ENCODE peak calls at places on chromosomes 4 and X, in four cellular contexts. X, J, C and O are unnamed samples.

GRCh38 chr4:140406292-140406691 is 21.2 kb downstream of the CLGN start:
- DNase-seq in J (no peak), C (no peak), X (no peak), O (no peak)

GRCh38 chr4:155900402-155900801 is 3.1 kb upstream of the TDO2 start:
- DNase-seq in C (no peak), X (peak), J (peak), O (peak)

GRCh38 chr4:101155859-101156430 is 191.4 kb downstream of the PPP3CA start:
- DNase-seq in J (no peak), X (no peak), C (no peak), O (peak)

GRCh38 chr4:7904942-7905341 is 34.7 kb downstream of the AFAP1 start:
- DNase-seq in J (no peak), C (peak), X (peak), O (peak)

GRCh38 chrX:18674788-18675735 is 3.2 kb upstream of the RS1 start:
- DNase-seq in J (peak), C (no peak), X (peak), O (peak)

GRCh38 chrX:49029876-49030275 is 13.3 kb downstream of the TFE3 start:
- DNase-seq in J (no peak), C (no peak), X (no peak), O (peak)

GRCh38 chr4:150994721-150995120 is 20.4 kb downstream of the LRBA start:
- DNase-seq in C (no peak), X (no peak), J (no peak), O (no peak)

GRCh38 chrX:13898084-13898483 is 81.2 kb upstream of the GPM6B start:
- DNase-seq in J (peak), C (no peak), X (no peak), O (peak)

GRCh38 chr4:61619528-61619927 is 419.4 kb downstream of the ADGRL3 start:
- DNase-seq in C (no peak), X (no peak), J (no peak), O (no peak)

GRCh38 chr4:62896721-62897120 is 1512.5 kb downstream of the TECRL start:
- DNase-seq in J (no peak), C (no peak), X (no peak), O (no peak)

GRCh38 chrX:47751670-47752069 is 85.0 kb upstream of the ZNF81 start:
- DNase-seq in X (no peak), J (peak), C (no peak), O (peak)

GRCh38 chr4:184802203-184803015 is 23.4 kb downstream of the ACSL1 start:
- DNase-seq in X (no peak), C (no peak), J (no peak), O (no peak)

GRCh38 chr4:161762796-161763195 is 401.0 kb downstream of the FSTL5 start:
- DNase-seq in X (no peak), J (no peak), C (no peak), O (peak)

GRCh38 chrX:40864972-40865371 is 129.6 kb upstream of the MED14 start:
- DNase-seq in X (no peak), J (no peak), C (peak), O (no peak)

GRCh38 chrX:137194164-137194563 is 160.4 kb upstream of the GPR101 start:
- DNase-seq in X (no peak), C (no peak), J (peak), O (peak)

GRCh38 chrX:65406532-65406931 is 128.1 kb downstream of the LAS1L start:
- DNase-seq in J (no peak), X (no peak), C (no peak), O (no peak)

GRCh38 chr4:90419124-90419711 is 292.0 kb downstream of the CCSER1 start:
- DNase-seq in X (no peak), J (no peak), C (no peak), O (peak)

GRCh38 chr4:88720749-88721428 is 23.3 kb upstream of the NAP1L5 start:
- DNase-seq in X (no peak), J (no peak), C (no peak), O (no peak)

GRCh38 chr4:7854697-7855370 is 84.8 kb downstream of the AFAP1 start:
- DNase-seq in X (no peak), C (no peak), J (no peak), O (no peak)

GRCh38 chr4:158229768-158230167 is 19.5 kb downstream of the TMEM144 start:
- DNase-seq in X (no peak), J (no peak), C (no peak), O (no peak)

GRCh38 chrX:80246273-80246672 is 174.0 kb upstream of the TENT5D start:
- DNase-seq in X (no peak), J (no peak), C (no peak), O (peak)
- TF ChIP-seq CTCF in X (no peak), J (no peak), C (no peak), O (no peak)

GRCh38 chr4:148044889-148045352 is 313.0 kb downstream of the ARHGAP10 start:
- DNase-seq in X (peak), C (no peak), J (no peak), O (no peak)
- TF ChIP-seq CTCF in X (peak), C (no peak), J (no peak), O (no peak)

DNA sequence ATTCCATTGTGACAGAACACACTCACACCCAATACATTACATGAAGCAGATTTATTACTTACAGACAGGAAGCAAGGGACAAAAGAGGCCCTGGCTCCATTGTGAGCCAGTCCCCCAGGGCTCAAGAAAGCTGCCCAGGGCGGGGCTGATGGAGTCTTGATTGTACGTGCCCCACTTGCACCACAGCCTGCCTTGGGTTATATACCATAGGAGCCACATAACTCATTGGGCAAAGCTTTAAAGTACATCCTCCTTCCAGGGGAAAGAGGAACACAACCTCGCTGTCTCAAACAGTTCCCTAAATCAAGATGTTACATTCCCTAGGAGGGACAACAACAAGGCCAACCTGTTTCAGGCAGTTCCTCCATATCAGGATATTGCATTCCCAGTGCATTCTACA is 3.4 kb upstream of the ZRSR2 start:
- DNase-seq in X (no peak), C (no peak), J (no peak), O (no peak)
- TF ChIP-seq CTCF in X (no peak), C (no peak), J (no peak), O (no peak)

DNA sequence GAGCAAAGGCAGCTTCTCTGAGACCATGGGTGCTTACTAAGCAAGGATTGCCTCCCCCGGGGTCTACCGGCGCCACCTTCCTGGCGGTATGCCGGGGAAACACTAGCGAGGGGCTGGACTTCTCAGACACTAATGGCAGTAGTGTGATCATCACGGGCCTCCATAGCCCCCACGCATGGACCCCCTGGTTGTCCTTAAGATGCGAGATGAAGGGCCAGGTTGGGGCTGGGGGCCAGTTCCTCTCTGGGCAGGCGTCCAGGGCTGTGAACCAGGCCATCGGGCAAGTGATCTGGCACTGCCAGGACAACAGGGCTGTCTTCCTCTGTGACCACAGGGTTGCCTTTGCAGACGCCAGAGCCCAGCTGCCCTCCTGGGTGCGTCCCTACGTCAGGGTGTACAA is 60.7 kb downstream of the ALPK1 start:
- DNase-seq in J (no peak), X (no peak), C (no peak), O (no peak)
- TF ChIP-seq CTCF in J (no peak), X (no peak), C (no peak), O (no peak)

DNA sequence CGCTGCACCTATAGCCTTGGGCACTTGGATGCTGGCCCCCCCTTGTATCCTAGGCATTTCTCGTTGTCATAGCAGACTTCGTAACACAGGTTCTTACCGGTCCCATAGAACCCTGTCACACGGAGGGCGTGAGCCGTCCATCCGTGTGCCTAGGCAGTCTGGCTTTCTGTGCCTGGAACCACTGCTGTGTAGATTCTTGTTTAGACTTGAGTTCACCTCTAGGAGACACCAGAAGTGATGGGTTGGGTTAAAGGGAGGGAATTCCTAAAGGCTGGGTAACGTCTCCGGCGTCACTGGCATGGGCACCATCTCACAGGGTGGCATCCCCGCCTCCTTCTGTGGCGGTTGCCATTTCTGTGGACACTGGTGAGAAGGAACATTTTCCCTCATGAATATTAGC is 13.5 kb upstream of the NKX1-1 start:
- DNase-seq in X (no peak), C (no peak), J (no peak), O (no peak)
- TF ChIP-seq CTCF in X (no peak), C (no peak), J (no peak), O (no peak)

GRCh38 chrX:118183606-118184005 is 67.0 kb upstream of the KLHL13 start:
- DNase-seq in J (no peak), C (no peak), X (no peak), O (no peak)
- TF ChIP-seq CTCF in J (no peak), C (no peak), X (no peak), O (no peak)

DNA sequence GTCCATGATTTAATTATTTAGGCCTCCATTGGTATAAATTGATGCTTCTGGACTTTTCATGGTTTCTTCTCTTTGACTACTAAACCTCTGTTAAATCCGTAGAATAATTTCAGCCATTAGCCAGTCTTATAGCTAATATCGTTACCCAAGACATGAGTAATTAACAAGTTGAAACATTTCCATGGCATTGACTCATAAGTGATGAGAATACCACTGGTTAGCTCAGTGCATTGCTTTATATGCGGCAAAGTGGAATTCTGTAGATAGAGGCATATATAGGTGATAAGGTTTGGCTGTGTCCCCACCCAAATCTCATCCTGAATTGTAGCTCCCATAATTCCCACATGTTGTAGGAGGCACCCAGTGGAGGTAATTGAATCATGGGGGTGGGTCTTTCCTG is 80.6 kb downstream of the VCX2 start:
- DNase-seq in C (no peak), X (no peak), J (no peak), O (peak)
- TF ChIP-seq CTCF in C (no peak), X (no peak), J (no peak), O (no peak)

GRCh38 chr4:21806991-21807390 is 141.6 kb downstream of the KCNIP4 start:
- DNase-seq in X (no peak), C (no peak), J (no peak), O (no peak)

GRCh38 chr4:21801661-21802355 is 146.8 kb downstream of the KCNIP4 start:
- DNase-seq in C (no peak), X (no peak), J (no peak), O (no peak)

GRCh38 chr4:21802406-21802805 is 146.2 kb downstream of the KCNIP4 start:
- DNase-seq in C (no peak), J (no peak), X (no peak), O (peak)
- TF ChIP-seq CTCF in C (no peak), J (no peak), X (no peak), O (no peak)